ENCODE peak calls at places on chromosomes 7 and 10, in six cellular contexts. One of them, this sample, is unnamed.
A peak's percentile ranks its signal among the peaks of the same experiment; 100 is the strongest.

GRCh38 chr10:78871796-78872195 is 197.0 kb upstream of the ZMIZ1 start:
- DNase-seq in GM12878: no peak
- DNase-seq in SK-N-SH: no peak
- DNase-seq in K562: no peak
- DNase-seq in H1: no peak
- DNase-seq in HepG2: no peak
- DNase-seq in this sample: no peak

GRCh38 chr7:95441042-95441823 is 6.4 kb upstream of the PON2 start:
- DNase-seq in GM12878: no peak
- DNase-seq in K562: no peak
- DNase-seq in HepG2: peak; percentile 93
- DNase-seq in H1: no peak
- DNase-seq in SK-N-SH: no peak
- DNase-seq in this sample: peak; percentile 93

GRCh38 chr10:53315709-53316108 is 543.1 kb upstream of the MBL2 start:
- DNase-seq in SK-N-SH: no peak
- DNase-seq in GM12878: no peak
- DNase-seq in H1: no peak
- DNase-seq in HepG2: no peak
- DNase-seq in K562: no peak
- DNase-seq in this sample: no peak

GRCh38 chr10:104622598-104623209 is 18.4 kb upstream of the SORCS3 start:
- DNase-seq in HepG2: peak; percentile 16
- DNase-seq in GM12878: no peak
- DNase-seq in K562: peak; percentile 13
- DNase-seq in H1: peak; percentile 60
- DNase-seq in SK-N-SH: peak; percentile 62
- DNase-seq in this sample: peak; percentile 45

GRCh38 chr10:74332398-74332797 is 181.4 kb downstream of the ADK start:
- DNase-seq in GM12878: no peak
- DNase-seq in SK-N-SH: no peak
- DNase-seq in H1: no peak
- DNase-seq in K562: no peak
- DNase-seq in HepG2: no peak
- DNase-seq in this sample: no peak

GRCh38 chr10:64813391-64813790 is 1292.2 kb downstream of the REEP3 start:
- DNase-seq in K562: no peak
- DNase-seq in SK-N-SH: no peak
- DNase-seq in H1: no peak
- DNase-seq in HepG2: no peak
- DNase-seq in GM12878: no peak
- DNase-seq in this sample: no peak

GRCh38 chr10:62903828-62904227 is 87.7 kb upstream of the EGR2 start:
- DNase-seq in SK-N-SH: no peak
- DNase-seq in GM12878: no peak
- DNase-seq in HepG2: no peak
- DNase-seq in K562: no peak
- DNase-seq in H1: no peak
- DNase-seq in this sample: no peak

GRCh38 chr10:97898429-97898828 is 48.8 kb downstream of the GOLGA7B start:
- DNase-seq in K562: peak; percentile 53
- DNase-seq in SK-N-SH: no peak
- DNase-seq in GM12878: no peak
- DNase-seq in HepG2: no peak
- DNase-seq in H1: no peak
- DNase-seq in this sample: no peak

GRCh38 chr10:13820119-13820518 is 233.4 kb downstream of the PRPF18 start:
- DNase-seq in SK-N-SH: no peak
- DNase-seq in GM12878: no peak
- DNase-seq in K562: no peak
- DNase-seq in H1: no peak
- DNase-seq in HepG2: no peak
- DNase-seq in this sample: no peak

GRCh38 chr7:30906014-30906413 is 5.6 kb upstream of the AQP1 start:
- DNase-seq in K562: no peak
- DNase-seq in SK-N-SH: no peak
- DNase-seq in H1: no peak
- DNase-seq in HepG2: no peak
- DNase-seq in GM12878: no peak
- DNase-seq in this sample: no peak

GRCh38 chr7:24466109-24466768 is 107.0 kb upstream of the PALS2 start:
- DNase-seq in H1: no peak
- DNase-seq in SK-N-SH: no peak
- DNase-seq in HepG2: peak; percentile 9
- DNase-seq in GM12878: no peak
- DNase-seq in K562: no peak
- DNase-seq in this sample: peak; percentile 7

GRCh38 chr10:32957341-32958084 is 517 bp downstream of the ITGB1 start:
- DNase-seq in H1: peak; percentile 73
- DNase-seq in HepG2: no peak
- DNase-seq in K562: peak; percentile 78
- DNase-seq in GM12878: no peak
- DNase-seq in SK-N-SH: peak; percentile 82
- DNase-seq in this sample: no peak

GRCh38 chr10:21172774-21173432 is 275.8 kb upstream of the NEBL start:
- DNase-seq in K562: peak; percentile 14
- DNase-seq in GM12878: no peak
- DNase-seq in HepG2: no peak
- DNase-seq in H1: peak; percentile 51
- DNase-seq in SK-N-SH: peak; percentile 70
- DNase-seq in this sample: peak; percentile 38

GRCh38 chr7:17408245-17408903 is 109.9 kb downstream of the AHR start:
- DNase-seq in GM12878: no peak
- DNase-seq in SK-N-SH: no peak
- DNase-seq in K562: no peak
- DNase-seq in HepG2: peak; percentile 92
- DNase-seq in H1: no peak
- DNase-seq in this sample: peak; percentile 95

GRCh38 chr10:121063744-121064143 is 212.6 kb downstream of the WDR11 start:
- DNase-seq in K562: no peak
- DNase-seq in SK-N-SH: no peak
- DNase-seq in HepG2: peak; percentile 88
- DNase-seq in H1: no peak
- DNase-seq in GM12878: no peak
- DNase-seq in this sample: no peak

GRCh38 chr10:71938211-71938610 is 26.0 kb upstream of the CHST3 start:
- DNase-seq in SK-N-SH: no peak
- DNase-seq in HepG2: no peak
- DNase-seq in K562: no peak
- DNase-seq in H1: no peak
- DNase-seq in GM12878: no peak
- DNase-seq in this sample: no peak

GRCh38 chr7:18125536-18125935 is 97.9 kb upstream of the PRPS1L1 start:
- DNase-seq in K562: no peak
- DNase-seq in H1: no peak
- DNase-seq in HepG2: no peak
- DNase-seq in GM12878: no peak
- DNase-seq in SK-N-SH: no peak
- DNase-seq in this sample: no peak

GRCh38 chr7:2008101-2008935 is 224.4 kb downstream of the MAD1L1 start:
- DNase-seq in K562: no peak
- DNase-seq in SK-N-SH: no peak
- DNase-seq in GM12878: no peak
- DNase-seq in H1: no peak
- DNase-seq in HepG2: no peak
- DNase-seq in this sample: no peak

DNA sequence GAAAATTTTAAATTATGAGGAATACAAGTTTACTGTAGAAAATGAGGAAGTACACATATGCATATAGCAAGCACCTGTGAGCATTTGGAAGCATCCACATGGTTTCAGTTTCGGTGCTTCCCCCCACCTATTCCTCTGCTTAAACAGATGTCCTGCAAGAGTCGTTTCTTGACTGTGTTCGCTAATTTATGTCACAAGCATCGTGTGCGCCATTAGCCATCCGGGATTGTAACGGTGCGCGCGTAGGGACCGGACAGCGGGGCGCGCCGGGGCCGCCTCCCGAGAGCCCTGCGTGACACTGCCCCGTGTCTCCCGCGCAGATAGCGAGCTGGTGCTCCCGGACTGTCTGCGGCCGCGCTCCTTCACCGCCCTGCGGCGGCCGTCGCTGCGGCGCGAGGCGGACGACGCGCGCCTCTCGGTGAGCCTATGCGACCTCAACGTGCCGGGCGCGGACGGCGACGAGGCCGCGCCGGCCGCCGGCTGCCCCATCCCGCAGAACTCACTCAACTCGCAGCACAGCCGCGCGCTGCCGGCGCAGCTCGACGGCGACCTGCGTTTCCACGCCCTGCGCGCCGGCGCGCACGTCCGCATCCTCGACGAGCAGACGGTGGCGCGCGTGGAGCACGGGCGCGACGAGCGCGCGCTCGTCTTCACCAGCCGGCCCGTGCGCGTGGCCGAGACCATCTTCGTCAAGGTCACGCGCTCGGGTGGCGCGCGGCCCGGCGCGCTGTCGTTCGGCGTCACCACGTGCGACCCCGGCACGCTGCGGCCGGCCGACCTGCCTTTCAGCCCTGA is 90.9 kb downstream of the NEURL1 start:
- DNase-seq in HepG2: no peak
- DNase-seq in GM12878: no peak
- DNase-seq in SK-N-SH: no peak
- DNase-seq in H1: no peak
- DNase-seq in K562: no peak
- DNase-seq in this sample: no peak
- TF ChIP-seq CHD2 in HepG2: no peak
- TF ChIP-seq CHD2 in GM12878: no peak
- TF ChIP-seq CHD2 in SK-N-SH: no peak
- TF ChIP-seq CHD2 in H1: no peak
- TF ChIP-seq CHD2 in K562: no peak
- TF ChIP-seq CHD2 in this sample: no peak

GRCh38 chr7:141072548-141073172 is 1.2 kb upstream of the TMEM178B start:
- DNase-seq in H1: peak; percentile 71
- DNase-seq in K562: no peak
- DNase-seq in HepG2: no peak
- DNase-seq in GM12878: no peak
- DNase-seq in SK-N-SH: peak; percentile 84
- DNase-seq in this sample: peak; percentile 61

GRCh38 chr7:141073173-141073640 is 657 bp upstream of the TMEM178B start:
- DNase-seq in GM12878: no peak
- DNase-seq in H1: no peak
- DNase-seq in SK-N-SH: peak; percentile 83
- DNase-seq in K562: no peak
- DNase-seq in HepG2: peak; percentile 3
- DNase-seq in this sample: peak; percentile 51

GRCh38 chr7:141074162-141074989 is 512 bp downstream of the TMEM178B start:
- DNase-seq in HepG2: no peak
- DNase-seq in GM12878: no peak
- DNase-seq in H1: peak; percentile 82
- DNase-seq in K562: no peak
- DNase-seq in SK-N-SH: peak; percentile 75
- DNase-seq in this sample: peak; percentile 31

GRCh38 chr7:141074997-141075396 is 1.1 kb downstream of the TMEM178B start:
- DNase-seq in SK-N-SH: peak; percentile 33
- DNase-seq in GM12878: no peak
- DNase-seq in HepG2: no peak
- DNase-seq in H1: no peak
- DNase-seq in K562: no peak
- DNase-seq in this sample: no peak

DNA sequence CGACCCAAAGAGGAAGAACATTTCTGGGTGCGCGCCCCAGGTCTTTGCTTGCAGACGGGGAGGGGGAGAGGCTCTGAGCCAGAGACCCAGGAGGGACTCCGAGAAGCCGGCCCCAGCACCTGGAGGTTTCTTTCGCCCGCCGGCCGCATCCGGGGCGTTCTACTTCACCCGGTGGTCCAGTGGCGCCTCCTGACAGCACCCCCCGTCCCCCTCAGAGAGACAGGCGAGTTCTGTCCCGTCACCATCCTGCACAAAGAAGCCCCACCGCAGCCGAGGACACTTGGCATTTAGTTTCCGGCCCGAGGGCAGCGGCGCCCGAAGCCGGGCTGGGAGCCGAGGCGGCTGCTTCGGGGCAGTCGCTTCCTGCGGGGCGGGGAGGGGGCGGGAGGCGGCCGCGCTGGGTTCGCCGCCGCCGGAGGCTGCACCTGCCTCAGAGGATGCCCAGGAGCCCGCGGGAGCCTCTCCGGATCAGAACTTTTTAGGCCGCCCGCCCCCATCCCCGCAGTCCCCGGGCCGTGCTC is at the start of gene TMEM178B:
- DNase-seq in K562: no peak
- DNase-seq in SK-N-SH: peak; percentile 74
- DNase-seq in HepG2: no peak
- DNase-seq in GM12878: no peak
- DNase-seq in H1: peak; percentile 83
- DNase-seq in this sample: no peak
- TF ChIP-seq CHD2 in K562: no peak
- TF ChIP-seq CHD2 in SK-N-SH: no peak
- TF ChIP-seq CHD2 in HepG2: no peak
- TF ChIP-seq CHD2 in GM12878: no peak
- TF ChIP-seq CHD2 in H1: no peak
- TF ChIP-seq CHD2 in this sample: no peak

GRCh38 chr10:79983286-79983909 is 34.5 kb upstream of the SFTPD start:
- DNase-seq in SK-N-SH: no peak
- DNase-seq in GM12878: no peak
- DNase-seq in H1: no peak
- DNase-seq in K562: no peak
- DNase-seq in HepG2: no peak
- DNase-seq in this sample: no peak

GRCh38 chr10:79982486-79982800 is 33.5 kb upstream of the SFTPD start:
- DNase-seq in K562: no peak
- DNase-seq in H1: no peak
- DNase-seq in HepG2: no peak
- DNase-seq in GM12878: no peak
- DNase-seq in SK-N-SH: no peak
- DNase-seq in this sample: no peak

GRCh38 chr10:79985481-79986072 is 36.7 kb upstream of the SFTPD start:
- DNase-seq in GM12878: no peak
- DNase-seq in H1: no peak
- DNase-seq in HepG2: no peak
- DNase-seq in K562: no peak
- DNase-seq in SK-N-SH: no peak
- DNase-seq in this sample: no peak

GRCh38 chr10:79982861-79983260 is 34.0 kb upstream of the SFTPD start:
- DNase-seq in K562: no peak
- DNase-seq in GM12878: no peak
- DNase-seq in HepG2: no peak
- DNase-seq in SK-N-SH: peak; percentile 26
- DNase-seq in H1: no peak
- DNase-seq in this sample: no peak

DNA sequence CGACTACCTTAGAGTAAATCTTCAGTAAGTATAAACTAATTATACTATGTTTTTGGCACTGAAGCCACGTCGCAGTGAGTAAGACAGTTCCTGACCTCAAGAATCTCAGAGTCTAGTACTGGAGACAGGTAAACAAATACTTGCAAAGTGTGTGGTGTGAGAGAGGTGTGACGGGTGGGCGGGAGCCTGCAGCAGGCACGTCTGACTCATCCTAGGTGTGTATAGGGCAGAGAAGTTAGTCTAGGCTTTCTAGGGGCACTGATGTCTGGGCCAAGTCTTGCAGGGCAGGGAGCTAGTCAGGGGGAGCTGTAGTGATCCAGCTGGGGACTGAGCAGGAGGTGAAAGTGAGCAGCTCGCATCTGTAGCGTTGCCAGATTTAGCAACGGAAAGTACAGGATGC is 35.9 kb upstream of the SFTPD start:
- DNase-seq in HepG2: no peak
- DNase-seq in SK-N-SH: no peak
- DNase-seq in GM12878: no peak
- DNase-seq in H1: no peak
- DNase-seq in K562: no peak
- DNase-seq in this sample: no peak
- TF ChIP-seq CHD2 in HepG2: no peak
- TF ChIP-seq CHD2 in SK-N-SH: no peak
- TF ChIP-seq CHD2 in GM12878: no peak
- TF ChIP-seq CHD2 in H1: no peak
- TF ChIP-seq CHD2 in K562: no peak
- TF ChIP-seq CHD2 in this sample: no peak

GRCh38 chr10:24453404-24453830 is 244.5 kb downstream of the KIAA1217 start:
- DNase-seq in H1: no peak
- DNase-seq in GM12878: no peak
- DNase-seq in HepG2: no peak
- DNase-seq in SK-N-SH: peak; percentile 17
- DNase-seq in K562: no peak
- DNase-seq in this sample: no peak
- TF ChIP-seq CHD2 in H1: no peak
- TF ChIP-seq CHD2 in GM12878: no peak
- TF ChIP-seq CHD2 in HepG2: no peak
- TF ChIP-seq CHD2 in SK-N-SH: no peak
- TF ChIP-seq CHD2 in K562: no peak
- TF ChIP-seq CHD2 in this sample: no peak